ENCODE peak calls at places on chromosome 7, in eight cellular contexts. K, N, U, O, H, E, I and P are unnamed samples.

GRCh38 chr7:151060416-151061234 is 1.2 kb downstream of the SLC4A2 start:
- DNase-seq in N (peak; percentile 64), E (peak; percentile 79), H (peak; percentile 82), K (peak; percentile 27), U (peak; percentile 38), O (peak; percentile 63), I (peak; percentile 37), P (peak; percentile 32)

GRCh38 chr7:69399038-69399800 is 199.1 kb upstream of the AUTS2 start:
- DNase-seq in N (no peak), E (peak; percentile 53), I (no peak), K (no peak), U (no peak), H (no peak), O (no peak), P (peak; percentile 87)

GRCh38 chr7:44329081-44329480 is 3.7 kb upstream of the CAMK2B start:
- DNase-seq in U (no peak), O (no peak), H (no peak), E (no peak), K (no peak), I (no peak), N (no peak), P (no peak)

GRCh38 chr7:100465299-100465698 is 1.2 kb upstream of the SPACDR start:
- DNase-seq in O (peak; percentile 29), E (no peak), K (no peak), I (no peak), N (no peak), H (no peak), U (no peak), P (no peak)

GRCh38 chr7:140360697-140361229 is 37.6 kb downstream of the SLC37A3 start:
- DNase-seq in N (no peak), U (peak; percentile 43), K (no peak), O (no peak), H (no peak), I (no peak), E (no peak), P (no peak)

GRCh38 chr7:9201928-9202327 is 768.5 kb downstream of the NXPH1 start:
- DNase-seq in O (no peak), N (no peak), I (no peak), U (no peak), H (no peak), E (no peak), K (no peak), P (no peak)

GRCh38 chr7:105643384-105643783 is 62.1 kb upstream of the EFCAB10 start:
- DNase-seq in K (no peak), E (no peak), U (no peak), H (peak; percentile 58), N (peak; percentile 12), I (no peak), O (no peak), P (no peak)

GRCh38 chr7:36155811-36156361 is 2.8 kb downstream of the EEPD1 start:
- DNase-seq in K (no peak), U (no peak), O (no peak), N (no peak), H (peak; percentile 78), E (no peak), I (no peak), P (peak; percentile 22)

GRCh38 chr7:42014625-42015412 is 222.2 kb downstream of the GLI3 start:
- DNase-seq in O (peak; percentile 77), E (peak; percentile 21), N (peak; percentile 65), K (no peak), H (no peak), I (peak; percentile 61), U (peak; percentile 50), P (no peak)

GRCh38 chr7:37145682-37146081 is 303.0 kb downstream of the ELMO1 start:
- DNase-seq in I (no peak), E (no peak), K (no peak), U (no peak), H (no peak), N (no peak), O (no peak), P (no peak)

GRCh38 chr7:69254643-69255042 is 343.6 kb upstream of the AUTS2 start:
- DNase-seq in I (no peak), E (no peak), K (no peak), N (no peak), H (no peak), U (no peak), O (no peak), P (no peak)

GRCh38 chr7:139153832-139154231 is 44.3 kb upstream of the ZC3HAV1 start:
- DNase-seq in E (no peak), I (peak; percentile 64), K (peak; percentile 22), O (peak; percentile 65), N (peak; percentile 81), H (no peak), U (no peak), P (peak; percentile 5)

GRCh38 chr7:131123991-131124629 is 203.6 kb upstream of the MKLN1 start:
- DNase-seq in K (no peak), O (no peak), N (no peak), I (no peak), E (no peak), H (no peak), U (no peak), P (no peak)

GRCh38 chr7:41994046-41994745 is 242.8 kb downstream of the GLI3 start:
- DNase-seq in U (no peak), E (no peak), I (no peak), K (no peak), N (peak; percentile 27), H (no peak), O (no peak), P (no peak)

GRCh38 chr7:139702313-139702731 is 75.5 kb downstream of the HIPK2 start:
- DNase-seq in H (no peak), I (no peak), N (no peak), K (no peak), E (no peak), O (no peak), U (no peak), P (no peak)

GRCh38 chr7:13179775-13180448 is 492.5 kb downstream of the ARL4A start:
- DNase-seq in I (no peak), K (no peak), H (no peak), E (no peak), U (no peak), N (peak; percentile 25), O (no peak), P (no peak)

GRCh38 chr7:95331004-95331337 is 6.6 kb upstream of the PON1 start:
- DNase-seq in I (no peak), K (no peak), O (no peak), H (no peak), U (no peak), N (no peak), E (no peak), P (no peak)